ENCODE peak calls at places on chromosome 20, in eight cellular contexts. J is CD4-positive, alpha-beta T cell; O is epithelial cell of esophagus; Z is cardiac fibroblast; Q is testis; M is thoracic aorta; F is lower leg skin; R is brain microvascular endothelial cell. I is an unnamed sample.

GRCh38 chr20:36645998-36646397 is at the start of gene SLA2:
- DNase-seq in Q (no peak), J (peak; percentile 55), F (no peak), M (no peak), O (no peak), R (no peak), Z (no peak), I (no peak)

GRCh38 chr20:40651121-40651520 is 37.9 kb downstream of the MAFB start:
- DNase-seq in F (no peak), R (peak; percentile 11), M (no peak), O (peak; percentile 78), Q (no peak), J (no peak), Z (peak; percentile 38), I (no peak)

GRCh38 chr20:50980851-50981713 is 22.5 kb downstream of the MOCS3 start:
- DNase-seq in J (peak; percentile 43), R (peak; percentile 68), Z (peak; percentile 81), M (no peak), F (no peak), Q (peak; percentile 81), O (peak; percentile 66), I (no peak)

GRCh38 chr20:6496874-6497273 is 270.6 kb upstream of the BMP2 start:
- DNase-seq in J (no peak), Q (no peak), Z (no peak), O (no peak), M (no peak), F (no peak), R (no peak), I (no peak)

GRCh38 chr20:63518946-63519764 is 1.4 kb upstream of the PPDPF start:
- DNase-seq in R (no peak), M (no peak), Q (no peak), F (no peak), J (no peak), O (no peak), Z (no peak), I (peak; percentile 68)

GRCh38 chr20:32543570-32544259 is 41.4 kb downstream of the NOL4L start:
- DNase-seq in M (no peak), O (no peak), Z (no peak), F (no peak), Q (no peak), R (no peak), J (no peak), I (no peak)

GRCh38 chr20:43926287-43926686 is 11.6 kb downstream of the TOX2 start:
- DNase-seq in J (no peak), Q (no peak), R (no peak), F (no peak), Z (no peak), O (no peak), M (no peak), I (no peak)

GRCh38 chr20:38369387-38369786 is 23.1 kb downstream of the LBP start:
- DNase-seq in F (no peak), R (peak; percentile 10), M (no peak), J (no peak), Q (peak; percentile 28), Z (peak; percentile 28), O (no peak), I (no peak)

GRCh38 chr20:24100370-24101011 is 111.9 kb upstream of the GGTLC1 start:
- DNase-seq in F (peak; percentile 35), J (peak; percentile 36), O (peak; percentile 78), Z (peak; percentile 79), R (peak; percentile 76), Q (peak; percentile 64), M (no peak), I (no peak)

GRCh38 chr20:22796465-22797077 is 212.2 kb upstream of the FOXA2 start:
- DNase-seq in Q (no peak), J (no peak), F (no peak), Z (peak; percentile 74), R (peak; percentile 63), O (no peak), M (no peak), I (no peak)

GRCh38 chr20:43973671-43974450 is 59.2 kb downstream of the TOX2 start:
- DNase-seq in O (no peak), M (no peak), Z (no peak), J (no peak), Q (no peak), F (no peak), R (no peak), I (no peak)

GRCh38 chr20:60262967-60263603 is 304.9 kb downstream of the CDH26 start:
- DNase-seq in R (no peak), J (peak; percentile 38), O (peak; percentile 69), M (no peak), Q (peak; percentile 47), F (no peak), Z (peak; percentile 19), I (no peak)

GRCh38 chr20:51800769-51801219 is 1.5 kb downstream of the SALL4 start:
- DNase-seq in R (no peak), M (no peak), O (peak; percentile 13), J (no peak), Q (peak; percentile 51), Z (peak; percentile 5), F (no peak), I (no peak)

GRCh38 chr20:39429716-39430115 is 467.6 kb downstream of the DHX35 start:
- DNase-seq in R (no peak), F (no peak), Z (no peak), J (no peak), O (peak; percentile 1), Q (peak; percentile 20), M (no peak), I (no peak)

GRCh38 chr20:40945189-40945588 is 83.4 kb upstream of the TOP1 start:
- DNase-seq in Z (no peak), O (no peak), F (no peak), J (no peak), M (no peak), Q (no peak), R (no peak), I (no peak)

DNA sequence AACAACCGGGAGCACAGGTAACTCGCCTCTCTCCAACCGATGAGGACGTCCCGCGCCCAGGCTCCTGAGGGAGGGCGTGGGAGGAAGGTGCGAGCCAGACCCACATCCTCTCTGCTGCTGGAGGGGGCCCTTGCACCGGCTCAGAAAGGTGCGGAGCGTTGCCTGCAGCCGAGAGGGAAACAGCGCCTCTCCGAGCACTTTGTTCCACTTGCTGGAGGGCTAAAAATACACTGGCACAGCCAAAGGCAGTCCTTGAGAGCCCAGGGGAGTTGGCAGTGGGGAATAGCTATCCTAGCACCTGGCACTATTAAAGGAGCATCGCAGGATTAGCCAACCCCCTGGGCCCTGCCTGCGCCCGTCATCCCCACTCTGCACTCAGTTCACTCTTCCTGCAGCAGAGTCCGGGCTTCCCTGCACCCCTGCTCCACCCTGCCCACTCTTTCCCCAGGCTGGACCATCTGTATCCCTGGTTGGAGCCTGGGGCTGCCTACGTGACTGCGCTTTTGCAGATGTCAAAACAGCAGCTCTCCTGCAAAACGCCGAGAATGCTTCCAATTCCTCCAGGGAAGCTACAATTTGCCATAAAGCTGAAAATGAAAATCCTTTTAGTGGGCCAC is 108.9 kb downstream of the SNX5 start:
- DNase-seq in Q (no peak), J (no peak), O (no peak), F (no peak), M (no peak), R (no peak), Z (no peak), I (no peak)
- TF ChIP-seq CTCF in Q (no peak), J (no peak), O (no peak), F (no peak), M (no peak), R (no peak), Z (no peak), I (no peak)

GRCh38 chr20:16352321-16352720 is 220.9 kb downstream of the KIF16B start:
- DNase-seq in O (no peak), R (no peak), F (no peak), M (no peak), J (no peak), Q (no peak), Z (no peak), I (no peak)
- TF ChIP-seq CTCF in O (no peak), R (no peak), F (no peak), M (no peak), J (no peak), Q (no peak), Z (no peak), I (no peak)

GRCh38 chr20:57434390-57434700 is 43.1 kb downstream of the RBM38 start:
- DNase-seq in R (no peak), M (no peak), J (no peak), Z (no peak), O (no peak), F (no peak), Q (peak; percentile 51), I (no peak)

GRCh38 chr20:57436223-57436545 is 45.0 kb downstream of the RBM38 start:
- DNase-seq in J (no peak), Z (no peak), M (no peak), O (no peak), F (no peak), Q (no peak), R (no peak), I (no peak)

GRCh38 chr20:57437267-57437666 is 46.1 kb downstream of the RBM38 start:
- DNase-seq in M (no peak), O (no peak), F (no peak), J (no peak), R (no peak), Q (no peak), Z (no peak), I (no peak)

GRCh38 chr20:57435105-57435497 is 43.9 kb downstream of the RBM38 start:
- DNase-seq in Q (no peak), R (no peak), Z (no peak), J (no peak), F (no peak), M (no peak), O (no peak), I (no peak)

DNA sequence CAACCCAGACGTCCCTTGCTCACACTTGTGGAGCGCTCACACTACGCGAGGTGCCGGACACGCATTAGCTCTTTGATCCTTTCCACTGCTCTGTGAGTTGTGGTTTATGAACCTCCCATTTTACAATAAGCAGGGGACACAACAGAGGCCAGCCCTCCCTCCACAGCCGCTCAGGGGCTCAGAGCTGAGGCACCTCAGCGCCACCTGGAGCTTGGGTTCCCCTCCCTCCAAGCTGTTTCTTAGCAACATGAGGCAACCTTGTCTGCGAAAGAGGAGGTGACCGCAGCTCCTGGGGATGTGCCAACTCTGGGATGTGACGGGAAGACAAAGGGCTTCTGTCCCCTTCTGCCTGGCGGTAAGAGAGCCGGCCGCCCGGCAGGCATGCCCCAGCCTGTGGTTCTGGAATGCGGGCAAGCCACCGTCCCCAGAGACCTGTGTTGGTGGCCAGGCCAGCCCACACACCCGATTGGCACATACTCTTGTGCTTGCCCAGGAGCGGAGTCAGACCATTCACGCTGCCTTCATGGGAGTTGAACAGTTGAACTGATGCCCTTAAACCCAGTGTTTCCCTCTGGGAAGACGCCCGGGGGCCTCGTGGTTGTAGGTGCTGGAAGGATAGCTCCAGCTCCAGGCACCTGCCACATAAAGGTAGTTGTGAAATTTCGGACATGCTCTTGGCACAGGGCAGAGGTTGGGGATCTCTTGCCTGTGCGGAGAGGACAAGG is 44.5 kb downstream of the RBM38 start:
- DNase-seq in R (peak; percentile 12), J (peak; percentile 19), Z (peak; percentile 20), F (peak; percentile 54), M (no peak), O (peak; percentile 84), Q (peak; percentile 91), I (no peak)
- TF ChIP-seq CTCF in R (no peak), J (no peak), Z (no peak), F (no peak), M (no peak), O (no peak), Q (no peak), I (no peak)

DNA sequence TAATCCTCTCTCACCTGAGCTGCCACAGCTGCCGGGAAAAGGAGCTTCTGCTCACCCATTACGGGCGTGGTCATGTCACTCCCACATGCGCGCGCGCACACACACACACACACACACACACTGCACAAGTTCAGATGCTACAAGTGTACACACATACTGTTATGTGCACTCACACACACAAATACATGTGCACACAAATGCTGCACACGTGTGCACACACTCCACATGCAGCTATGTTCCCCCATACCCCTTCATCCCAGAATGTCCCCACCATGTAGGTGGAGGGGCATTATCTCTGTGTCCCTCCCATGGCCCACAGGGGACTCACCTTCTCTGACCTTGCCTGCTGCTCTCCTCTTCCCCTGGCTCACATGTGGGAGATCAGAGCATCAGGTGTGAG is 37.3 kb downstream of the GNAS-AS1 start:
- DNase-seq in J (no peak), O (no peak), Z (no peak), R (no peak), F (no peak), M (no peak), Q (no peak), I (no peak)
- TF ChIP-seq CTCF in J (no peak), O (no peak), Z (no peak), R (no peak), F (no peak), M (no peak), Q (no peak), I (no peak)

I was measured in type B pancreatic cell.